ENCODE peak calls at places on chromosome X, in four cellular contexts. D is astrocyte of the hippocampus, C is mesendoderm, S is SW 1271. T is an unnamed sample.

GRCh38 chrX:54560411-54560810 is 30.4 kb downstream of the GNL3L start:
- DNase-seq in D (no peak), C (peak), S (no peak), T (no peak)

GRCh38 chrX:18873189-18873791 is 110.6 kb downstream of the PHKA2 start:
- DNase-seq in D (peak), C (no peak), S (peak), T (no peak)

GRCh38 chrX:10121787-10122186 is 35.0 kb upstream of the CLCN4 start:
- DNase-seq in D (no peak), C (no peak), S (no peak), T (no peak)

GRCh38 chrX:79336869-79337815 is 30.0 kb downstream of the ITM2A start:
- DNase-seq in D (no peak), C (peak), S (no peak), T (no peak)

GRCh38 chrX:24332868-24333267 is 19.0 kb upstream of the SUPT20HL2 start:
- DNase-seq in D (peak), C (no peak), S (no peak), T (no peak)

GRCh38 chrX:21666679-21667078 is 8.5 kb upstream of the KLHL34 start:
- DNase-seq in D (peak), C (no peak), S (no peak), T (no peak)

GRCh38 chrX:120446503-120446902 is 22.6 kb downstream of the LAMP2 start:
- DNase-seq in D (peak), C (no peak), S (no peak), T (no peak)

GRCh38 chrX:30153881-30154260 is 61.5 kb upstream of the MAGEB2 start:
- DNase-seq in D (peak), C (no peak), S (no peak), T (peak)

GRCh38 chrX:143363419-143363818 is 153.9 kb downstream of the SPANXN3 start:
- DNase-seq in D (no peak), C (no peak), S (no peak), T (peak)

GRCh38 chrX:10011261-10011931 is 44.2 kb downstream of the CLDN34 start:
- DNase-seq in D (peak), C (peak), S (no peak), T (peak)

GRCh38 chrX:140572724-140573123 is 67.9 kb upstream of the SOX3 start:
- DNase-seq in D (peak), C (peak), S (peak), T (peak)

GRCh38 chrX:124940536-124940935 is 379.1 kb upstream of the TEX13C start:
- DNase-seq in D (no peak), C (no peak), S (no peak), T (no peak)

GRCh38 chrX:117989512-117989911 is 127.1 kb downstream of the KLHL13 start:
- DNase-seq in D (no peak), C (no peak), S (no peak), T (no peak)

GRCh38 chrX:135522132-135522530 is 1.7 kb downstream of the INTS6L start:
- DNase-seq in D (no peak), C (no peak), S (no peak), T (no peak)

GRCh38 chrX:18997916-18998315 is 14.0 kb upstream of the PHKA2 start:
- DNase-seq in D (no peak), C (peak), S (no peak), T (peak)

GRCh38 chrX:85024044-85024443 is 20.4 kb downstream of the APOOL start:
- DNase-seq in D (peak), C (no peak), S (no peak), T (no peak)

GRCh38 chrX:10574663-10575062 is 45.7 kb downstream of the MID1 start:
- DNase-seq in D (peak), C (no peak), S (no peak), T (no peak)

GRCh38 chrX:87265518-87265917 is 252.1 kb upstream of the KLHL4 start:
- DNase-seq in D (no peak), C (no peak), S (no peak), T (no peak)

GRCh38 chrX:130626521-130626920 is 224.7 kb downstream of the RBMX2 start:
- DNase-seq in D (no peak), C (no peak), S (no peak), T (no peak)

GRCh38 chrX:126723881-126724280 is 95.6 kb upstream of the PRR32 start:
- DNase-seq in D (no peak), C (no peak), S (no peak), T (no peak)

GRCh38 chrX:131063613-131064012 is 5.5 kb downstream of the ARHGAP36 start:
- DNase-seq in D (no peak), C (no peak), S (no peak), T (peak)

GRCh38 chrX:38627683-38628082 is 66.3 kb downstream of the TSPAN7 start:
- DNase-seq in D (peak), C (peak), S (no peak), T (peak)

GRCh38 chrX:154751669-154752271 is 893 bp upstream of the GAB3 start:
- DNase-seq in D (no peak), C (no peak), S (no peak), T (no peak)

T was measured in neural progenitor cell.